ENCODE peak calls at places on chromosomes 16 and 17, in eight cellular contexts. N, K, E, Y, J, A, G and B are unnamed samples.

GRCh38 chr16:74297296-74297665 is 667 bp downstream of the PSMD7 start:
- DNase-seq in J (no peak), E (peak), A (peak), G (no peak), K (peak), N (peak), Y (no peak), B (no peak)

GRCh38 chr17:15109608-15110007 is 155.5 kb downstream of the PMP22 start:
- DNase-seq in E (no peak), A (no peak), K (no peak), G (no peak), N (no peak), Y (peak), J (no peak), B (no peak)

GRCh38 chr16:89357055-89357454 is 133.3 kb downstream of the ANKRD11 start:
- DNase-seq in A (peak), Y (peak), E (peak), G (no peak), J (no peak), K (no peak), N (no peak), B (no peak)

GRCh38 chr17:80605326-80606066 is 60.9 kb downstream of the RPTOR start:
- DNase-seq in N (no peak), Y (no peak), A (no peak), J (no peak), E (peak), G (no peak), K (no peak), B (peak)

GRCh38 chr16:807345-808251 is 7.1 kb upstream of the GNG13 start:
- DNase-seq in K (peak), G (peak), E (peak), A (peak), Y (peak), J (peak), N (peak), B (peak)

GRCh38 chr17:70636517-70637133 is 467.3 kb downstream of the KCNJ2 start:
- DNase-seq in J (peak), N (peak), G (no peak), K (no peak), E (no peak), A (no peak), Y (no peak), B (no peak)

GRCh38 chr16:1046271-1046955 is 26.1 kb upstream of the SSTR5 start:
- DNase-seq in A (no peak), E (no peak), K (no peak), G (no peak), Y (no peak), N (no peak), J (no peak), B (no peak)

GRCh38 chr17:28494445-28495188 is 11.5 kb upstream of the FOXN1 start:
- DNase-seq in N (peak), J (peak), G (peak), K (peak), Y (peak), E (peak), A (peak), B (peak)

GRCh38 chr17:48187867-48188608 is 80.5 kb downstream of the SNX11 start:
- DNase-seq in J (peak), G (no peak), K (no peak), E (no peak), N (no peak), A (no peak), Y (no peak), B (no peak)

GRCh38 chr17:610285-610684 is 104.4 kb downstream of the VPS53 start:
- DNase-seq in A (no peak), E (no peak), K (no peak), J (no peak), G (no peak), Y (no peak), N (no peak), B (no peak)